ENCODE peak calls at places on chromosomes 4 and X, in five cellular contexts. X is A549; D is CD8-positive, alpha-beta T cell; W is epithelial cell of esophagus; A is sigmoid colon. O is an unnamed sample.
A peak's percentile ranks its signal among the peaks of the same experiment; 100 is the strongest.

GRCh38 chr4:83876047-83876446 is 340.1 kb downstream of the GPAT3 start:
- DNase-seq in D (no peak), W (peak; percentile 70), X (no peak), A (no peak), O (peak; percentile 49)

GRCh38 chr4:135239964-135240363 is 1038.4 kb upstream of the PABPC4L start:
- DNase-seq in A (no peak), D (no peak), X (no peak), W (no peak), O (no peak)

GRCh38 chr4:99209671-99210070 is 9.4 kb downstream of the ADH6 start:
- DNase-seq in A (no peak), W (peak; percentile 12), X (no peak), D (no peak), O (no peak)

GRCh38 chr4:3851881-3852280 is 85.7 kb downstream of the ADRA2C start:
- DNase-seq in W (no peak), D (no peak), A (no peak), X (no peak), O (no peak)

GRCh38 chr4:24924309-24924781 is 11.5 kb upstream of the CCDC149 start:
- DNase-seq in X (no peak), W (peak; percentile 30), A (no peak), D (no peak), O (peak; percentile 98)

GRCh38 chr4:83082777-83083176 is 31.8 kb downstream of the PLAC8 start:
- DNase-seq in W (peak; percentile 18), A (no peak), X (no peak), D (no peak), O (no peak)

GRCh38 chr4:130023088-130023487 is 927.1 kb downstream of the C4orf33 start:
- DNase-seq in W (no peak), X (no peak), A (no peak), D (no peak), O (no peak)

GRCh38 chrX:123859828-123860505 is at the start of gene XIAP:
- DNase-seq in A (peak; percentile 92), D (peak; percentile 78), X (peak; percentile 90), W (peak; percentile 85), O (peak; percentile 40)

GRCh38 chrX:70139736-70140135 is 6.5 kb downstream of the IGBP1 start:
- DNase-seq in X (no peak), W (no peak), A (no peak), D (no peak), O (no peak)

GRCh38 chr4:147340111-147340510 is 140.8 kb upstream of the EDNRA start:
- DNase-seq in A (no peak), X (no peak), D (no peak), W (peak; percentile 78), O (no peak)

GRCh38 chr4:91279899-91280298 is 1023.9 kb upstream of the GRID2 start:
- DNase-seq in A (no peak), W (no peak), X (no peak), D (no peak), O (no peak)

GRCh38 chr4:52638717-52639116 is 20.4 kb downstream of the USP46 start:
- DNase-seq in A (no peak), W (no peak), X (no peak), D (no peak), O (no peak)

GRCh38 chrX:15946783-15947550 is 92.4 kb upstream of the AP1S2 start:
- DNase-seq in X (no peak), W (peak; percentile 88), D (no peak), A (no peak), O (no peak)

GRCh38 chr4:1978741-1979476 is 29.9 kb downstream of the NELFA start:
- DNase-seq in X (no peak), D (no peak), A (no peak), W (no peak), O (peak; percentile 75)

GRCh38 chr4:10157478-10158354 is 41.1 kb upstream of the WDR1 start:
- DNase-seq in D (no peak), X (peak; percentile 58), W (peak; percentile 75), A (peak; percentile 86), O (peak; percentile 55)

GRCh38 chrX:72272868-72273267 is 4.2 kb downstream of the RPS4X start:
- DNase-seq in W (peak; percentile 85), X (no peak), A (no peak), D (no peak), O (no peak)

GRCh38 chrX:154051210-154051810 is 31.6 kb upstream of the IRAK1 start:
- DNase-seq in D (peak; percentile 77), X (peak; percentile 52), A (peak; percentile 83), W (peak; percentile 61), O (no peak)

GRCh38 chrX:5876984-5877655 is 351.5 kb downstream of the NLGN4X start:
- DNase-seq in W (peak; percentile 14), A (no peak), X (peak; percentile 0), D (no peak), O (no peak)

GRCh38 chr4:156547891-156548290 is 423.7 kb downstream of the PDGFC start:
- DNase-seq in A (no peak), W (no peak), D (no peak), X (no peak), O (no peak)

GRCh38 chrX:75107863-75108509 is 48.1 kb downstream of the ABCB7 start:
- DNase-seq in A (no peak), W (peak; percentile 1), X (no peak), D (no peak), O (no peak)

GRCh38 chr4:108360857-108361820 is 192.4 kb upstream of the LEF1 start:
- DNase-seq in D (no peak), A (no peak), X (no peak), W (peak; percentile 34), O (no peak)

GRCh38 chr4:29051381-29051965 is 1668.7 kb upstream of the PCDH7 start:
- DNase-seq in D (no peak), X (no peak), W (peak; percentile 55), A (no peak), O (no peak)

GRCh38 chr4:853416-853781 is 27.5 kb upstream of the CPLX1 start:
- DNase-seq in W (no peak), A (no peak), X (no peak), D (no peak), O (no peak)

GRCh38 chr4:155906554-155907247 is 3.2 kb downstream of the TDO2 start:
- DNase-seq in A (no peak), X (no peak), D (no peak), W (peak; percentile 73), O (peak; percentile 99)

GRCh38 chrX:134753185-134754008 is 95.1 kb upstream of the PLAC1 start:
- DNase-seq in D (no peak), X (peak; percentile 29), W (peak; percentile 23), A (no peak), O (no peak)

GRCh38 chr4:104344342-104344980 is 150.2 kb downstream of the CXXC4 start:
- DNase-seq in A (no peak), D (no peak), W (no peak), X (no peak), O (no peak)

GRCh38 chrX:56233100-56233499 is 944 bp downstream of the KLF8 start:
- DNase-seq in W (peak; percentile 13), A (no peak), D (no peak), X (no peak), O (no peak)

GRCh38 chrX:56231706-56232105 is 450 bp upstream of the KLF8 start:
- DNase-seq in D (no peak), X (no peak), A (no peak), W (no peak), O (no peak)

GRCh38 chrX:56228914-56229313 is 3.2 kb upstream of the KLF8 start:
- DNase-seq in X (no peak), D (no peak), A (no peak), W (peak; percentile 49), O (no peak)

GRCh38 chrX:56233682-56234081 is 1.5 kb downstream of the KLF8 start:
- DNase-seq in A (peak; percentile 84), X (no peak), W (peak; percentile 84), D (no peak), O (no peak)

GRCh38 chrX:56232221-56233082 is at the start of gene KLF8:
- DNase-seq in D (no peak), A (peak; percentile 76), X (no peak), W (peak; percentile 68), O (no peak)
- H3K4me3 ChIP-seq in D (peak within 1 kb of the TSS; percentile 43), A (peak within 1 kb of the TSS; percentile 54), X (no peak within 1 kb of the TSS), W (peak within 1 kb of the TSS; percentile 54), O (no peak within 1 kb of the TSS)

GRCh38 chrX:119693032-119693995 is at the start of gene SEPTIN6:
- DNase-seq in A (peak; percentile 83), D (peak; percentile 92), W (peak; percentile 55), X (peak; percentile 49), O (no peak)
- TF ChIP-seq CTCF in A (no peak), D (no peak), W (peak; percentile 11), X (no peak), O (no peak)

DNA sequence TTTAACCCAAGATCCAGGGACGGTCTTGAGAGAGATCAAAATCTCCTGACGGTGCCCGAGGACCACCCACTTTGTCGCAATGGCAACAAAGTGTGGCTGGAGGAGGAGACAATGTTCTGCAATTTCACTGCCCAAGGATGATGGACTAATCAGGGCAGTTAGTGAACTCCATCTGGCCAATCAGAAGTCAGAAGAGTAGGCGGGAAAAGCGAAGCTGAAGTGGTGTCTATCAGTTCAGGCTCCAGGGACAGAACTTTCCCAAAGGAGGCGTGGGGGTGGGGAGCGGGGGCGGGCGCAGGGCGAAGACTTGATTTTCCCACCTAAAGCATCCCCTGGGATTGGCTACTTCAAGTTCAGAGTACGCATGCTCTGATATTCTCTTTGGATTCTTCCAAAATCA is 25.6 kb downstream of the SPACA5B start:
- DNase-seq in X (no peak), W (no peak), D (no peak), A (no peak), O (no peak)
- H3K4me3 ChIP-seq in X (no peak overlapping the region), W (no peak overlapping the region), D (no peak overlapping the region), A (no peak overlapping the region), O (no peak overlapping the region)

DNA sequence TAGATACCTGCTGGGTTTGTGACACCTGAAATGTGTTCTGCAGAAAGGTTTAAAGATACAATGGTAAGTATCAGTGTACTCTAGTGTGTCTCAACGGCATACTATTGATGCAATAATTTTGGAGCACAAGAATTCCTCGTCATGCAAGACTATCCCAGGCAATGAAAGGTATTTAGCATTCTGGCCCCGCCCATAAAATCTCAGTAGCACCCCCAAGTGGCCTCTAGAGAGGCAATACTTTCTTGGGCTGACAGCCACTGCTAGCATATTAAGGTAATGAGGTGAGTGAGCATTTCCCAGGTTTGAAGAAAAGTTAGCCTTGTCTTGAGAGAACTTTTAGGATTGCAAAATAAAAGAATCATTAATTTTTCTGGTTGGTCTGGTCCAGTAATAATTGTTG is 24.0 kb downstream of the TAB3 start:
- DNase-seq in X (no peak), W (peak; percentile 48), D (no peak), A (no peak), O (no peak)
- TF ChIP-seq CTCF in X (peak; percentile 11), W (peak; percentile 43), D (no peak), A (no peak), O (peak; percentile 33)

DNA sequence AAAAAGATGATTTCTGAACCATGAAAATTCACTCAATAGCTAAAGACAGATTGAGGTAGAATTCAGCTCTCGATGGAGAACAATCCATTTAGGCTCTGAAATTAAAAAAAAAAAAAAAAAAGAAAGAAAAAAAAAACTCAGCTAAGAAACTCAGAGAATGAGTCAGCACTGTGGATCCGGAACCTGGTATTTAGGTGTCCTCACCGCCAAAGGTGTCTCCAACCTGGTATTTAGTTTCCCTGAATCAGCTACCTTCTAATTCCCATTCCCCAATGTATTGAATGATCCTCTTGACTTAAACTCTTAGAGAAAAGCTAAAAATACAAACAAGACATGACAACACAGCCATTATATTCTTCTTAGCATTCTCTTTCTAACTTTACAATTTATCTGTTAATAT is 150.3 kb upstream of the RASGEF1B start:
- DNase-seq in X (no peak), W (peak; percentile 56), A (no peak), D (no peak), O (no peak)
- H3K4me3 ChIP-seq in X (no peak overlapping the region), W (no peak overlapping the region), A (no peak overlapping the region), D (no peak overlapping the region), O (no peak overlapping the region)